ENCODE peak calls at places on chromosomes 1 and 21, in five cellular contexts. One of them, this sample, is unnamed.
A peak's percentile ranks its signal among the peaks of the same experiment; 100 is the strongest.

GRCh38 chr1:223227486-223228196 is 84.6 kb upstream of the TLR5 start:
- DNase-seq in T-helper 17 cell: no peak
- DNase-seq in nucleus accumbens: no peak
- DNase-seq in GM13976: no peak
- DNase-seq in effector CD8-positive, alpha-beta T cell: no peak
- DNase-seq in this sample: no peak

GRCh38 chr1:204478166-204478899 is 16.3 kb downstream of the PIK3C2B start:
- DNase-seq in T-helper 17 cell: no peak
- DNase-seq in nucleus accumbens: no peak
- DNase-seq in GM13976: no peak
- DNase-seq in effector CD8-positive, alpha-beta T cell: no peak
- DNase-seq in this sample: no peak

GRCh38 chr1:198443374-198444233 is 96.9 kb downstream of the ATP6V1G3 start:
- DNase-seq in T-helper 17 cell: no peak
- DNase-seq in GM13976: no peak
- DNase-seq in effector CD8-positive, alpha-beta T cell: no peak
- DNase-seq in nucleus accumbens: no peak
- DNase-seq in this sample: no peak

GRCh38 chr1:246815693-246816270 is 91.6 kb downstream of the SCCPDH start:
- DNase-seq in nucleus accumbens: no peak
- DNase-seq in GM13976: no peak
- DNase-seq in effector CD8-positive, alpha-beta T cell: no peak
- DNase-seq in T-helper 17 cell: no peak
- DNase-seq in this sample: no peak

GRCh38 chr1:20284625-20285024 is 6.0 kb upstream of the VWA5B1 start:
- DNase-seq in T-helper 17 cell: no peak
- DNase-seq in nucleus accumbens: no peak
- DNase-seq in effector CD8-positive, alpha-beta T cell: no peak
- DNase-seq in GM13976: no peak
- DNase-seq in this sample: no peak

GRCh38 chr1:1284370-1285101 is 4.3 kb downstream of the SCNN1D start:
- DNase-seq in nucleus accumbens: no peak
- DNase-seq in T-helper 17 cell: no peak
- DNase-seq in effector CD8-positive, alpha-beta T cell: no peak
- DNase-seq in GM13976: no peak
- DNase-seq in this sample: no peak

GRCh38 chr1:152946651-152947256 is at the start of gene SPRR5:
- DNase-seq in T-helper 17 cell: no peak
- DNase-seq in GM13976: no peak
- DNase-seq in nucleus accumbens: no peak
- DNase-seq in effector CD8-positive, alpha-beta T cell: no peak
- DNase-seq in this sample: no peak

GRCh38 chr1:28326980-28327379 is 1.9 kb upstream of the MED18 start:
- DNase-seq in nucleus accumbens: no peak
- DNase-seq in T-helper 17 cell: no peak
- DNase-seq in GM13976: no peak
- DNase-seq in effector CD8-positive, alpha-beta T cell: no peak
- DNase-seq in this sample: no peak

GRCh38 chr1:173870252-173871075 is 2.3 kb downstream of the ZBTB37 start:
- DNase-seq in nucleus accumbens: no peak
- DNase-seq in effector CD8-positive, alpha-beta T cell: no peak
- DNase-seq in GM13976: peak; percentile 64
- DNase-seq in T-helper 17 cell: no peak
- DNase-seq in this sample: no peak

GRCh38 chr1:1573843-1574720 is 581 bp downstream of the SSU72 start:
- DNase-seq in nucleus accumbens: no peak
- DNase-seq in GM13976: peak; percentile 90
- DNase-seq in effector CD8-positive, alpha-beta T cell: peak; percentile 68
- DNase-seq in T-helper 17 cell: peak; percentile 56
- DNase-seq in this sample: peak; percentile 60

GRCh38 chr1:116323419-116323987 is 49.5 kb upstream of the ATP1A1 start:
- DNase-seq in effector CD8-positive, alpha-beta T cell: no peak
- DNase-seq in GM13976: no peak
- DNase-seq in nucleus accumbens: no peak
- DNase-seq in T-helper 17 cell: no peak
- DNase-seq in this sample: no peak

GRCh38 chr1:94011709-94012590 is 102.7 kb upstream of the GCLM start:
- DNase-seq in effector CD8-positive, alpha-beta T cell: no peak
- DNase-seq in T-helper 17 cell: no peak
- DNase-seq in nucleus accumbens: no peak
- DNase-seq in GM13976: no peak
- DNase-seq in this sample: no peak

GRCh38 chr1:45612941-45613579 is 10.8 kb downstream of the CCDC17 start:
- DNase-seq in T-helper 17 cell: no peak
- DNase-seq in effector CD8-positive, alpha-beta T cell: no peak
- DNase-seq in nucleus accumbens: no peak
- DNase-seq in GM13976: no peak
- DNase-seq in this sample: no peak

GRCh38 chr1:119773711-119774241 is 5.1 kb upstream of the HMGCS2 start:
- DNase-seq in GM13976: no peak
- DNase-seq in nucleus accumbens: no peak
- DNase-seq in effector CD8-positive, alpha-beta T cell: no peak
- DNase-seq in T-helper 17 cell: no peak
- DNase-seq in this sample: peak; percentile 48

GRCh38 chr1:33182452-33182851 is 609 bp upstream of the TRIM62 start:
- DNase-seq in T-helper 17 cell: no peak
- DNase-seq in nucleus accumbens: no peak
- DNase-seq in GM13976: no peak
- DNase-seq in effector CD8-positive, alpha-beta T cell: no peak
- DNase-seq in this sample: no peak

GRCh38 chr1:202623075-202623474 is 87.2 kb downstream of the SYT2 start:
- DNase-seq in effector CD8-positive, alpha-beta T cell: no peak
- DNase-seq in nucleus accumbens: no peak
- DNase-seq in GM13976: no peak
- DNase-seq in T-helper 17 cell: no peak
- DNase-seq in this sample: no peak

GRCh38 chr1:111841189-111841588 is 85.5 kb downstream of the DDX20 start:
- DNase-seq in GM13976: no peak
- DNase-seq in effector CD8-positive, alpha-beta T cell: no peak
- DNase-seq in nucleus accumbens: no peak
- DNase-seq in T-helper 17 cell: no peak
- DNase-seq in this sample: no peak

GRCh38 chr1:31605908-31606427 is 11.5 kb upstream of the HCRTR1 start:
- DNase-seq in effector CD8-positive, alpha-beta T cell: no peak
- DNase-seq in T-helper 17 cell: no peak
- DNase-seq in GM13976: peak; percentile 85
- DNase-seq in nucleus accumbens: no peak
- DNase-seq in this sample: no peak

GRCh38 chr1:244065063-244065788 is 14.1 kb downstream of the ZBTB18 start:
- DNase-seq in nucleus accumbens: no peak
- DNase-seq in GM13976: no peak
- DNase-seq in effector CD8-positive, alpha-beta T cell: no peak
- DNase-seq in T-helper 17 cell: no peak
- DNase-seq in this sample: no peak

GRCh38 chr21:45266518-45267389 is 20.9 kb downstream of the POFUT2 start:
- DNase-seq in GM13976: no peak
- DNase-seq in T-helper 17 cell: no peak
- DNase-seq in effector CD8-positive, alpha-beta T cell: no peak
- DNase-seq in nucleus accumbens: no peak
- DNase-seq in this sample: no peak

GRCh38 chr1:33008051-33008914 is 28.4 kb downstream of the AK2 start:
- DNase-seq in T-helper 17 cell: no peak
- DNase-seq in GM13976: no peak
- DNase-seq in nucleus accumbens: no peak
- DNase-seq in effector CD8-positive, alpha-beta T cell: no peak
- DNase-seq in this sample: no peak

GRCh38 chr21:44708213-44708865 is 3.0 kb downstream of the TSPEAR start:
- DNase-seq in effector CD8-positive, alpha-beta T cell: no peak
- DNase-seq in GM13976: peak; percentile 37
- DNase-seq in T-helper 17 cell: no peak
- DNase-seq in nucleus accumbens: no peak
- DNase-seq in this sample: no peak

GRCh38 chr21:37684577-37684976 is 231.7 kb downstream of the KCNJ6 start:
- DNase-seq in effector CD8-positive, alpha-beta T cell: no peak
- DNase-seq in nucleus accumbens: no peak
- DNase-seq in GM13976: no peak
- DNase-seq in T-helper 17 cell: no peak
- DNase-seq in this sample: no peak

GRCh38 chr1:211830055-211830329 is 571 bp downstream of the LPGAT1 start:
- DNase-seq in effector CD8-positive, alpha-beta T cell: no peak
- DNase-seq in GM13976: no peak
- DNase-seq in T-helper 17 cell: peak; percentile 8
- DNase-seq in nucleus accumbens: no peak
- DNase-seq in this sample: no peak

GRCh38 chr1:235960799-235961198 is 94.1 kb upstream of the LYST start:
- DNase-seq in nucleus accumbens: no peak
- DNase-seq in GM13976: no peak
- DNase-seq in effector CD8-positive, alpha-beta T cell: no peak
- DNase-seq in T-helper 17 cell: no peak
- DNase-seq in this sample: no peak

GRCh38 chr1:220528679-220529529 is 968 bp downstream of the MARK1 start:
- DNase-seq in nucleus accumbens: no peak
- DNase-seq in T-helper 17 cell: no peak
- DNase-seq in GM13976: peak; percentile 23
- DNase-seq in effector CD8-positive, alpha-beta T cell: no peak
- DNase-seq in this sample: no peak

GRCh38 chr1:89598450-89599331 is 34.2 kb upstream of the LRRC8C start:
- DNase-seq in GM13976: no peak
- DNase-seq in T-helper 17 cell: no peak
- DNase-seq in nucleus accumbens: no peak
- DNase-seq in effector CD8-positive, alpha-beta T cell: no peak
- DNase-seq in this sample: peak; percentile 70

GRCh38 chr1:153658400-153659174 is at the start of gene SNAPIN:
- DNase-seq in GM13976: peak; percentile 94
- DNase-seq in nucleus accumbens: peak; percentile 67
- DNase-seq in effector CD8-positive, alpha-beta T cell: peak; percentile 79
- DNase-seq in T-helper 17 cell: peak; percentile 80
- DNase-seq in this sample: peak; percentile 93

GRCh38 chr1:245810789-245811337 is 656.1 kb downstream of the KIF26B start:
- DNase-seq in effector CD8-positive, alpha-beta T cell: no peak
- DNase-seq in T-helper 17 cell: no peak
- DNase-seq in GM13976: no peak
- DNase-seq in nucleus accumbens: no peak
- DNase-seq in this sample: no peak

GRCh38 chr1:233138794-233139544 is 156.6 kb downstream of the PCNX2 start:
- DNase-seq in nucleus accumbens: no peak
- DNase-seq in T-helper 17 cell: no peak
- DNase-seq in effector CD8-positive, alpha-beta T cell: no peak
- DNase-seq in GM13976: no peak
- DNase-seq in this sample: no peak

GRCh38 chr1:94951509-94952208 is 24.7 kb upstream of the CNN3 start:
- DNase-seq in GM13976: no peak
- DNase-seq in nucleus accumbens: no peak
- DNase-seq in effector CD8-positive, alpha-beta T cell: no peak
- DNase-seq in T-helper 17 cell: no peak
- DNase-seq in this sample: no peak

GRCh38 chr1:32947669-32948068 is 16.9 kb downstream of the RNF19B start:
- DNase-seq in T-helper 17 cell: no peak
- DNase-seq in nucleus accumbens: no peak
- DNase-seq in effector CD8-positive, alpha-beta T cell: no peak
- DNase-seq in GM13976: no peak
- DNase-seq in this sample: no peak